ENCODE peak calls at places on chromosomes 3 and 15, in five cellular contexts. Q is activated naive CD8-positive, alpha-beta T cell treated with anti-CD3 and anti-CD28 coated beads, Interleukin-2, amount 50 U/mL, for 24 hours; I is fibroblast of mammary gland; A is EL; U is GM23338. M is an unnamed sample.

GRCh38 chr15:74821091-74821789 is 5.2 kb upstream of the CPLX3 start:
- DNase-seq in U (peak), A (peak), Q (no peak), I (no peak), M (no peak)

GRCh38 chr3:112401617-112402016 is 68.7 kb downstream of the CD200 start:
- DNase-seq in U (no peak), I (no peak), A (no peak), Q (no peak), M (no peak)

GRCh38 chr3:124256156-124256555 is 264.2 kb upstream of the ROPN1 start:
- DNase-seq in A (no peak), Q (no peak), I (no peak), U (peak), M (no peak)

GRCh38 chr3:43465109-43465508 is 156.7 kb downstream of the ANO10 start:
- DNase-seq in A (no peak), Q (no peak), I (no peak), U (no peak), M (peak)

GRCh38 chr3:56928379-56929068 is 126.8 kb upstream of the ARHGEF3 start:
- DNase-seq in U (peak), Q (no peak), I (no peak), A (peak), M (peak)

GRCh38 chr3:97823503-97824004 is 1.7 kb downstream of the CRYBG3 start:
- DNase-seq in A (peak), I (peak), Q (no peak), U (no peak), M (no peak)

GRCh38 chr15:57031605-57032004 is 113.2 kb downstream of the TCF12 start:
- DNase-seq in Q (no peak), A (peak), U (peak), I (peak), M (no peak)

GRCh38 chr3:31039145-31039544 is 144.7 kb upstream of the GADL1 start:
- DNase-seq in U (no peak), Q (no peak), I (no peak), A (no peak), M (no peak)

GRCh38 chr3:63914312-63914711 is 2.1 kb upstream of the SCAANT1 start:
- DNase-seq in U (no peak), I (peak), Q (no peak), A (peak), M (peak)

GRCh38 chr3:33787328-33788009 is 11.0 kb upstream of the PDCD6IP start:
- DNase-seq in A (peak), I (peak), U (peak), Q (peak), M (peak)

GRCh38 chr3:144052275-144052674 is 80.7 kb downstream of the DIPK2A start:
- DNase-seq in I (peak), A (no peak), Q (no peak), U (no peak), M (no peak)